ENCODE peak calls at places on chromosomes 11 and 22, in four cellular contexts. V is CD4-positive, alpha-beta T cell; J is body of pancreas; B is fibroblast of pulmonary artery. Y is an unnamed sample.

GRCh38 chr11:110298298-110298765 is 1.9 kb upstream of the RDX start:
- DNase-seq in B (no peak), V (no peak), J (peak; percentile 50), Y (no peak)

GRCh38 chr22:43053176-43053575 is 36.0 kb downstream of the TTLL1 start:
- DNase-seq in J (no peak), B (no peak), V (no peak), Y (no peak)

GRCh38 chr11:15673408-15673811 is 558.7 kb downstream of the INSC start:
- DNase-seq in V (no peak), J (no peak), B (no peak), Y (no peak)

GRCh38 chr11:15569626-15570025 is 454.9 kb downstream of the INSC start:
- DNase-seq in V (no peak), B (peak; percentile 27), J (no peak), Y (no peak)

GRCh38 chr11:113022267-113022666 is 61.0 kb downstream of the NCAM1 start:
- DNase-seq in J (no peak), V (no peak), B (peak; percentile 14), Y (no peak)

GRCh38 chr11:118398797-118399564 is 2.4 kb upstream of the ATP5MG start:
- DNase-seq in V (peak; percentile 43), J (no peak), B (peak; percentile 23), Y (no peak)

GRCh38 chr11:44464741-44465140 is 100.7 kb upstream of the CD82 start:
- DNase-seq in J (no peak), B (peak; percentile 3), V (no peak), Y (no peak)

GRCh38 chr11:16815047-16815767 is 76.8 kb downstream of the C11orf58 start:
- DNase-seq in B (peak; percentile 36), J (peak; percentile 79), V (no peak), Y (peak; percentile 12)

GRCh38 chr11:13216019-13217006 is 61.3 kb upstream of the BMAL1 start:
- DNase-seq in B (peak; percentile 88), J (no peak), V (no peak), Y (no peak)
- TF ChIP-seq CTCF in B (peak; percentile 2), J (no peak), V (no peak), Y (no peak)

DNA sequence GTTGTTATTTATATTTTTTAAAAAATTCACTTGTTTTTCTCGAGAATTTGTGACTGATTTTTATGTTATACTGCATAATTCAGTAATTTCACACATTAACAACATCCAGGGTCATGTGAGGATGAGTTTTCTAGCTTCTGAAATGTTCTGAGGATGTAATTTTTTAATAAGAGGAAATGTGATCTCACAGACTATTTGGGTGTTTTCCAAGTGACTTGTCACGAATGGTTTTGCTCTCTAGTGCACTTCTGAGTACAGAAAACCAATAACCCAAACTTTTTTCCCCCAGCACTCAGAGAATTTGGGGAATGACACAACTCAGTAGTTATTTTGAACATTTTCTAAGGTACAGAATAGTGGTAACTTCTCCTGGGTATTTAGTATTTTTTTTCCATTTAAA is 821.1 kb upstream of the ARHGAP42 start:
- DNase-seq in B (peak; percentile 4), V (no peak), J (no peak), Y (no peak)
- TF ChIP-seq CTCF in B (no peak), V (no peak), J (no peak), Y (no peak)

GRCh38 chr11:26331911-26332571 is at the start of gene ANO3:
- DNase-seq in J (peak; percentile 89), B (peak; percentile 82), V (no peak), Y (peak; percentile 95)
- TF ChIP-seq CTCF in J (peak; percentile 34), B (peak; percentile 60), V (no peak), Y (peak; percentile 77)

GRCh38 chr11:1913271-1914060 is 6.0 kb upstream of the TNNT3 start:
- DNase-seq in V (no peak), B (no peak), J (no peak), Y (no peak)
- TF ChIP-seq CTCF in V (no peak), B (no peak), J (no peak), Y (no peak)

GRCh38 chr11:65871811-65872548 is 620 bp downstream of the EFEMP2 start:
- DNase-seq in J (no peak), V (no peak), B (no peak), Y (peak; percentile 54)
- TF ChIP-seq CTCF in J (no peak), V (no peak), B (peak; percentile 27), Y (no peak)

GRCh38 chr22:50696799-50697561 is 24.4 kb downstream of the SHANK3 start:
- DNase-seq in B (no peak), J (peak; percentile 45), V (no peak), Y (peak; percentile 76)
- TF ChIP-seq CTCF in B (peak; percentile 55), J (no peak), V (no peak), Y (peak; percentile 58)

GRCh38 chr11:75399344-75400109 is at the start of gene RPS3:
- DNase-seq in J (peak; percentile 94), V (peak; percentile 84), B (peak; percentile 93), Y (peak; percentile 87)
- TF ChIP-seq CTCF in J (no peak), V (peak; percentile 33), B (no peak), Y (no peak)

GRCh38 chr11:101975734-101976133 is 59.4 kb upstream of the ANGPTL5 start:
- DNase-seq in J (no peak), V (no peak), B (no peak), Y (no peak)

GRCh38 chr11:101974771-101975170 is 58.4 kb upstream of the ANGPTL5 start:
- DNase-seq in V (no peak), J (no peak), B (no peak), Y (no peak)

GRCh38 chr11:101974255-101974654 is 57.9 kb upstream of the ANGPTL5 start:
- DNase-seq in V (no peak), J (no peak), B (peak; percentile 18), Y (no peak)
- TF ChIP-seq CTCF in V (no peak), J (no peak), B (peak; percentile 30), Y (no peak)

DNA sequence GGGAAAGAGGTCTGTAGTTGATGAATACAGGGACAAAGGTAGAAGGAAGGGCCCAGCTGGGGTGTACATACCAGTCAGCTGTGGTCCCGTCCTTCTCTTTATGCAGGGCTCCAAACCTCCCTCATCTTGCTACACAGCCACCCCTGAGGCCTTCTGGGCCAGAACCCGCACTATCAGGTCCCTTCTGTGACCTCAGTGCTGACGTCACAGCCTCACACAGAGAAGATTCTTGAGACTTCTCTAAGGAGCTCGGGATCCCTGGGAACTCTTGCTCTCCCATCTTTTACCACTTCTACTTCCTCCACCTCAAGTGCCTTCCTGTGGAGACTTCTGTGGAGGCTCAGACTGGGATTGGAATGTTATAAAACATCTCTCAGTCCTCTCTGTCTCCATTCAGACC is at the start of gene UBQLN3:
- DNase-seq in B (no peak), J (no peak), V (no peak), Y (no peak)
- TF ChIP-seq CTCF in B (no peak), J (no peak), V (no peak), Y (no peak)

DNA sequence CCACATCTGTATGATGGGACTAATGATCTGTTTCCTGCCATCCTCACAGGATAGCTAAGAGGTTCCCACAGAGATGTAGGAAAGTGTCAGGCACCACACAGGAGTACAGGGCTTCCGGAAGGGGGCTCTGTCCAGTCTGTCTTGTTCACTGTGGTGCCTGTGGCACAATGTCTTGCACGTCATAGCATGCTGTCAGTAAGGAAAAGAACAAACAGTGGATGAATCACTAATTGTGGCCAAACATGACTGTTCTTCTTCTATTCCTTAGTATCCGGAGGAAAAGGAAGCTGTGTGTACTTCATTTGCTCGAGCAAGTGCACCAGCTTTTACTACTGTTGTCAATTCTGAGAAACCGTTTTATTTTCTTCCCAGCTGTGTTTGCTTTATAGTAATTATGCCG is 73.4 kb upstream of the YWHAH start:
- DNase-seq in J (peak; percentile 8), V (no peak), B (peak; percentile 58), Y (no peak)
- TF ChIP-seq CTCF in J (no peak), V (no peak), B (no peak), Y (no peak)